ENCODE peak calls at places on chromosome 19, in ten cellular contexts. T is SK-N-DZ; D is anterior cingulate cortex; L is mesendoderm; H is stimulated activated CD4-positive, alpha-beta T cell treated with anti-CD3 and anti-CD28 coated beads, TNF-alpha, amount 100 ng/mL, for 24 hours; U is skeletal muscle cell; V is body of pancreas; E is endothelial cell; O is GM06990; R is coronary artery. X is an unnamed sample.

GRCh38 chr19:55112781-55113569 is 4.5 kb downstream of the PPP1R12C start:
- DNase-seq in T (no peak), D (no peak), L (peak), H (no peak), U (no peak), V (no peak), E (no peak), O (no peak), R (no peak), X (no peak)

GRCh38 chr19:7450243-7451223 is 38.3 kb downstream of the PEX11G start:
- DNase-seq in T (peak), D (no peak), L (peak), H (no peak), U (no peak), V (no peak), E (no peak), O (no peak), R (peak), X (no peak)

GRCh38 chr19:3059653-3060052 is 2.6 kb downstream of the TLE5 start:
- DNase-seq in T (no peak), D (no peak), L (no peak), H (no peak), U (no peak), V (no peak), E (no peak), O (no peak), R (no peak), X (no peak)

GRCh38 chr19:38003427-38004099 is 96.6 kb downstream of the SIPA1L3 start:
- DNase-seq in T (no peak), D (peak), L (peak), H (peak), U (peak), V (peak), E (peak), O (peak), R (peak), X (peak)

GRCh38 chr19:12786149-12786870 is 5.0 kb upstream of the JUNB start:
- DNase-seq in T (no peak), D (peak), L (no peak), H (no peak), U (no peak), V (peak), E (no peak), O (peak), R (peak), X (peak)

GRCh38 chr19:16400911-16401675 is 70.7 kb downstream of the EPS15L1 start:
- DNase-seq in T (no peak), D (peak), L (no peak), H (peak), U (no peak), V (no peak), E (no peak), O (no peak), R (no peak), X (peak)

GRCh38 chr19:19661141-19661674 is 2.3 kb downstream of the ATP13A1 start:
- DNase-seq in T (no peak), D (no peak), L (no peak), H (no peak), U (no peak), V (no peak), E (no peak), O (no peak), R (no peak), X (no peak)

GRCh38 chr19:49109051-49109450 is 5.1 kb upstream of the LIN7B start:
- DNase-seq in T (no peak), D (no peak), L (no peak), H (no peak), U (no peak), V (no peak), E (no peak), O (no peak), R (no peak), X (no peak)

GRCh38 chr19:2561895-2562294 is 86.0 kb downstream of the GADD45B start:
- DNase-seq in T (no peak), D (no peak), L (no peak), H (peak), U (no peak), V (no peak), E (no peak), O (peak), R (no peak), X (no peak)

GRCh38 chr19:3507371-3508120 is 1.4 kb downstream of the FZR1 start:
- DNase-seq in T (no peak), D (no peak), L (peak), H (peak), U (no peak), V (peak), E (no peak), O (no peak), R (no peak), X (no peak)

GRCh38 chr19:39768334-39768733 is 10.3 kb upstream of the LEUTX start:
- DNase-seq in T (no peak), D (no peak), L (no peak), H (no peak), U (no peak), V (no peak), E (no peak), O (no peak), R (no peak), X (no peak)

GRCh38 chr19:369876-370275 is 25.3 kb upstream of the MIER2 start:
- DNase-seq in T (no peak), D (no peak), L (no peak), H (no peak), U (no peak), V (no peak), E (no peak), O (no peak), R (peak), X (no peak)

GRCh38 chr19:51016798-51017683 is 2.5 kb downstream of the KLK10 start:
- DNase-seq in T (peak), D (peak), L (peak), H (peak), U (no peak), V (peak), E (peak), O (no peak), R (no peak), X (peak)

GRCh38 chr19:54162241-54162805 is 2.8 kb upstream of the LENG1 start:
- DNase-seq in T (no peak), D (peak), L (peak), H (peak), U (no peak), V (peak), E (peak), O (peak), R (peak), X (peak)

GRCh38 chr19:38727868-38728660 is 16.2 kb downstream of the CAPN12 start:
- DNase-seq in T (no peak), D (no peak), L (peak), H (no peak), U (no peak), V (no peak), E (no peak), O (no peak), R (no peak), X (no peak)

GRCh38 chr19:46546194-46546896 is 50.7 kb upstream of the PNMA8B start:
- DNase-seq in T (peak), D (no peak), L (peak), H (peak), U (no peak), V (peak), E (peak), O (no peak), R (no peak), X (no peak)

GRCh38 chr19:38024991-38025716 is 118.1 kb downstream of the SIPA1L3 start:
- DNase-seq in T (no peak), D (no peak), L (peak), H (no peak), U (no peak), V (no peak), E (no peak), O (no peak), R (no peak), X (no peak)

GRCh38 chr19:2477141-2477710 is 1.3 kb downstream of the GADD45B start:
- DNase-seq in T (no peak), D (peak), L (no peak), H (no peak), U (no peak), V (peak), E (no peak), O (no peak), R (no peak), X (no peak)

GRCh38 chr19:611506-611869 is 21.8 kb downstream of the HCN2 start:
- DNase-seq in T (no peak), D (no peak), L (no peak), H (peak), U (peak), V (no peak), E (no peak), O (no peak), R (no peak), X (no peak)

GRCh38 chr19:45863840-45864628 is at the start of gene FOXA3:
- DNase-seq in T (no peak), D (no peak), L (peak), H (peak), U (no peak), V (peak), E (peak), O (peak), R (no peak), X (no peak)

GRCh38 chr19:47280183-47280797 is 5.6 kb downstream of the INAFM1 start:
- DNase-seq in T (peak), D (no peak), L (peak), H (peak), U (no peak), V (no peak), E (peak), O (no peak), R (no peak), X (no peak)

GRCh38 chr19:41945135-41945766 is 13.9 kb downstream of the RABAC1 start:
- DNase-seq in T (no peak), D (no peak), L (no peak), H (peak), U (no peak), V (no peak), E (no peak), O (peak), R (no peak), X (no peak)

GRCh38 chr19:45144431-45145269 is 16.1 kb downstream of the NKPD1 start:
- DNase-seq in T (no peak), D (no peak), L (no peak), H (no peak), U (no peak), V (no peak), E (no peak), O (no peak), R (no peak), X (no peak)

GRCh38 chr19:51107406-51108065 is 673 bp downstream of the CTU1 start:
- DNase-seq in T (no peak), D (no peak), L (peak), H (no peak), U (no peak), V (no peak), E (peak), O (no peak), R (no peak), X (no peak)

GRCh38 chr19:12967907-12968306 is 1.5 kb upstream of the DAND5 start:
- DNase-seq in T (no peak), D (no peak), L (no peak), H (no peak), U (no peak), V (no peak), E (no peak), O (no peak), R (no peak), X (no peak)

GRCh38 chr19:1725100-1726064 is 27.9 kb upstream of the ONECUT3 start:
- DNase-seq in T (peak), D (peak), L (peak), H (peak), U (peak), V (peak), E (peak), O (peak), R (no peak), X (peak)

GRCh38 chr19:40147338-40147692 is 43.9 kb upstream of the MAP3K10 start:
- DNase-seq in T (no peak), D (no peak), L (no peak), H (no peak), U (no peak), V (no peak), E (no peak), O (no peak), R (no peak), X (no peak)

GRCh38 chr19:10424011-10424637 is 3.8 kb downstream of the PDE4A start:
- DNase-seq in T (peak), D (peak), L (peak), H (peak), U (no peak), V (peak), E (peak), O (peak), R (peak), X (peak)

GRCh38 chr19:6988257-6988656 is 33.0 kb downstream of the MBD3L2B start:
- DNase-seq in T (no peak), D (no peak), L (no peak), H (no peak), U (no peak), V (no peak), E (no peak), O (no peak), R (no peak), X (no peak)

GRCh38 chr19:18299654-18300053 is 18.2 kb upstream of the JUND start:
- DNase-seq in T (no peak), D (no peak), L (no peak), H (no peak), U (no peak), V (no peak), E (no peak), O (no peak), R (no peak), X (no peak)

GRCh38 chr19:44846455-44847143 is 502 bp downstream of the NECTIN2 start:
- DNase-seq in T (no peak), D (no peak), L (peak), H (no peak), U (no peak), V (peak), E (peak), O (no peak), R (peak), X (no peak)

GRCh38 chr19:33247441-33247819 is 21.8 kb upstream of the SLC7A10 start:
- DNase-seq in T (no peak), D (no peak), L (no peak), H (no peak), U (no peak), V (no peak), E (no peak), O (no peak), R (no peak), X (no peak)

GRCh38 chr19:5891572-5891937 is 12.0 kb downstream of the NDUFA11 start:
- DNase-seq in T (no peak), D (no peak), L (no peak), H (no peak), U (no peak), V (no peak), E (no peak), O (no peak), R (no peak), X (no peak)

GRCh38 chr19:10503002-10503789 is at the start of gene KEAP1:
- DNase-seq in T (peak), D (peak), L (peak), H (peak), U (no peak), V (peak), E (peak), O (no peak), R (peak), X (peak)

GRCh38 chr19:47093841-47094240 is 19.7 kb downstream of the ZC3H4 start:
- DNase-seq in T (no peak), D (no peak), L (no peak), H (peak), U (no peak), V (no peak), E (no peak), O (peak), R (no peak), X (no peak)

GRCh38 chr19:5260381-5260967 is 80.1 kb downstream of the PTPRS start:
- DNase-seq in T (no peak), D (no peak), L (no peak), H (no peak), U (no peak), V (no peak), E (no peak), O (no peak), R (no peak), X (no peak)

GRCh38 chr19:50242586-50242985 is 39.2 kb downstream of the MYH14 start:
- DNase-seq in T (no peak), D (no peak), L (no peak), H (no peak), U (no peak), V (no peak), E (no peak), O (peak), R (no peak), X (no peak)

GRCh38 chr19:1417145-1417544 is 9.8 kb downstream of the DAZAP1 start:
- DNase-seq in T (no peak), D (no peak), L (no peak), H (no peak), U (no peak), V (no peak), E (no peak), O (no peak), R (no peak), X (no peak)

GRCh38 chr19:3270908-3271307 is 46.4 kb downstream of the CELF5 start:
- DNase-seq in T (peak), D (peak), L (peak), H (peak), U (no peak), V (no peak), E (peak), O (no peak), R (no peak), X (peak)

GRCh38 chr19:1250374-1251232 is 2.2 kb downstream of the MIDN start:
- DNase-seq in T (peak), D (peak), L (peak), H (no peak), U (no peak), V (peak), E (peak), O (peak), R (no peak), X (peak)

X was measured in nucleus accumbens.